ENCODE peak calls at places on chromosomes 6 and 20, in nine cellular contexts. One of them, this sample, is unnamed.

GRCh38 chr6:6004147-6004995 is 2.4 kb downstream of the NRN1 start:
- DNase-seq in activated naive CD8-positive, alpha-beta T cell treated with anti-CD3 and anti-CD28 coated beads for 36 hours: no peak
- DNase-seq in pulmonary artery endothelial cell: no peak
- DNase-seq in GF-D8: no peak
- DNase-seq in progenitor cell of endocrine pancreas: no peak
- DNase-seq in frontal cortex: peak; percentile 41
- DNase-seq in ELR: no peak
- DNase-seq in foreskin fibroblast: no peak
- DNase-seq in endothelial cell of umbilical vein: peak; percentile 61
- DNase-seq in this sample: no peak

GRCh38 chr20:52191132-52191435 is 495 bp downstream of the ZFP64 start:
- DNase-seq in pulmonary artery endothelial cell: no peak
- DNase-seq in endothelial cell of umbilical vein: no peak
- DNase-seq in foreskin fibroblast: peak; percentile 78
- DNase-seq in frontal cortex: no peak
- DNase-seq in ELR: peak; percentile 67
- DNase-seq in progenitor cell of endocrine pancreas: no peak
- DNase-seq in activated naive CD8-positive, alpha-beta T cell treated with anti-CD3 and anti-CD28 coated beads for 36 hours: no peak
- DNase-seq in GF-D8: no peak
- DNase-seq in this sample: no peak

GRCh38 chr6:136192917-136193316 is 57.2 kb downstream of the MTFR2 start:
- DNase-seq in GF-D8: no peak
- DNase-seq in endothelial cell of umbilical vein: no peak
- DNase-seq in frontal cortex: no peak
- DNase-seq in progenitor cell of endocrine pancreas: no peak
- DNase-seq in pulmonary artery endothelial cell: no peak
- DNase-seq in foreskin fibroblast: no peak
- DNase-seq in ELR: no peak
- DNase-seq in activated naive CD8-positive, alpha-beta T cell treated with anti-CD3 and anti-CD28 coated beads for 36 hours: no peak
- DNase-seq in this sample: no peak

GRCh38 chr20:49905415-49906091 is 9.8 kb downstream of the SPATA2 start:
- DNase-seq in pulmonary artery endothelial cell: no peak
- DNase-seq in progenitor cell of endocrine pancreas: no peak
- DNase-seq in activated naive CD8-positive, alpha-beta T cell treated with anti-CD3 and anti-CD28 coated beads for 36 hours: no peak
- DNase-seq in foreskin fibroblast: no peak
- DNase-seq in endothelial cell of umbilical vein: no peak
- DNase-seq in ELR: no peak
- DNase-seq in GF-D8: no peak
- DNase-seq in frontal cortex: no peak
- DNase-seq in this sample: no peak

GRCh38 chr6:25007269-25007699 is 71.5 kb upstream of the RIPOR2 start:
- DNase-seq in GF-D8: no peak
- DNase-seq in progenitor cell of endocrine pancreas: no peak
- DNase-seq in foreskin fibroblast: no peak
- DNase-seq in ELR: no peak
- DNase-seq in pulmonary artery endothelial cell: no peak
- DNase-seq in activated naive CD8-positive, alpha-beta T cell treated with anti-CD3 and anti-CD28 coated beads for 36 hours: peak; percentile 54
- DNase-seq in frontal cortex: no peak
- DNase-seq in endothelial cell of umbilical vein: no peak
- DNase-seq in this sample: no peak

GRCh38 chr6:6680524-6680923 is 92.0 kb downstream of the LY86 start:
- DNase-seq in activated naive CD8-positive, alpha-beta T cell treated with anti-CD3 and anti-CD28 coated beads for 36 hours: no peak
- DNase-seq in GF-D8: no peak
- DNase-seq in ELR: no peak
- DNase-seq in foreskin fibroblast: peak; percentile 16
- DNase-seq in pulmonary artery endothelial cell: no peak
- DNase-seq in endothelial cell of umbilical vein: no peak
- DNase-seq in frontal cortex: no peak
- DNase-seq in progenitor cell of endocrine pancreas: no peak
- DNase-seq in this sample: no peak

GRCh38 chr6:102774326-102774725 is 1380.8 kb downstream of the GRIK2 start:
- DNase-seq in frontal cortex: no peak
- DNase-seq in foreskin fibroblast: no peak
- DNase-seq in progenitor cell of endocrine pancreas: no peak
- DNase-seq in pulmonary artery endothelial cell: no peak
- DNase-seq in endothelial cell of umbilical vein: no peak
- DNase-seq in GF-D8: no peak
- DNase-seq in ELR: peak; percentile 18
- DNase-seq in activated naive CD8-positive, alpha-beta T cell treated with anti-CD3 and anti-CD28 coated beads for 36 hours: no peak
- DNase-seq in this sample: no peak

GRCh38 chr6:139549561-139550070 is 175.2 kb upstream of the CITED2 start:
- DNase-seq in ELR: peak; percentile 26
- DNase-seq in endothelial cell of umbilical vein: no peak
- DNase-seq in pulmonary artery endothelial cell: no peak
- DNase-seq in activated naive CD8-positive, alpha-beta T cell treated with anti-CD3 and anti-CD28 coated beads for 36 hours: no peak
- DNase-seq in progenitor cell of endocrine pancreas: no peak
- DNase-seq in frontal cortex: no peak
- DNase-seq in GF-D8: no peak
- DNase-seq in foreskin fibroblast: peak; percentile 38
- DNase-seq in this sample: no peak

GRCh38 chr6:131685266-131685780 is 15.9 kb downstream of the OR2A4 start:
- DNase-seq in progenitor cell of endocrine pancreas: no peak
- DNase-seq in foreskin fibroblast: no peak
- DNase-seq in endothelial cell of umbilical vein: no peak
- DNase-seq in frontal cortex: no peak
- DNase-seq in pulmonary artery endothelial cell: no peak
- DNase-seq in activated naive CD8-positive, alpha-beta T cell treated with anti-CD3 and anti-CD28 coated beads for 36 hours: peak; percentile 20
- DNase-seq in ELR: no peak
- DNase-seq in GF-D8: no peak
- DNase-seq in this sample: no peak

GRCh38 chr20:63071541-63072181 is 64.9 kb upstream of the BHLHE23 start:
- DNase-seq in pulmonary artery endothelial cell: no peak
- DNase-seq in endothelial cell of umbilical vein: no peak
- DNase-seq in GF-D8: no peak
- DNase-seq in frontal cortex: no peak
- DNase-seq in foreskin fibroblast: peak; percentile 82
- DNase-seq in activated naive CD8-positive, alpha-beta T cell treated with anti-CD3 and anti-CD28 coated beads for 36 hours: no peak
- DNase-seq in ELR: peak; percentile 94
- DNase-seq in progenitor cell of endocrine pancreas: no peak
- DNase-seq in this sample: peak; percentile 34

GRCh38 chr6:43644940-43645612 is at the start of gene RSPH9:
- DNase-seq in activated naive CD8-positive, alpha-beta T cell treated with anti-CD3 and anti-CD28 coated beads for 36 hours: peak; percentile 74
- DNase-seq in pulmonary artery endothelial cell: no peak
- DNase-seq in endothelial cell of umbilical vein: peak; percentile 48
- DNase-seq in progenitor cell of endocrine pancreas: peak; percentile 34
- DNase-seq in GF-D8: no peak
- DNase-seq in frontal cortex: no peak
- DNase-seq in ELR: peak; percentile 58
- DNase-seq in foreskin fibroblast: peak; percentile 88
- DNase-seq in this sample: peak; percentile 77

GRCh38 chr6:134908906-134909516 is 40.9 kb downstream of the ALDH8A1 start:
- DNase-seq in pulmonary artery endothelial cell: peak; percentile 48
- DNase-seq in frontal cortex: no peak
- DNase-seq in ELR: peak; percentile 96
- DNase-seq in endothelial cell of umbilical vein: peak; percentile 68
- DNase-seq in activated naive CD8-positive, alpha-beta T cell treated with anti-CD3 and anti-CD28 coated beads for 36 hours: no peak
- DNase-seq in progenitor cell of endocrine pancreas: no peak
- DNase-seq in GF-D8: no peak
- DNase-seq in foreskin fibroblast: peak; percentile 98
- DNase-seq in this sample: no peak

GRCh38 chr6:9204171-9204570 is 768.8 kb upstream of the SLC35B3 start:
- DNase-seq in frontal cortex: no peak
- DNase-seq in foreskin fibroblast: peak; percentile 95
- DNase-seq in GF-D8: no peak
- DNase-seq in ELR: peak; percentile 92
- DNase-seq in pulmonary artery endothelial cell: peak; percentile 64
- DNase-seq in activated naive CD8-positive, alpha-beta T cell treated with anti-CD3 and anti-CD28 coated beads for 36 hours: no peak
- DNase-seq in progenitor cell of endocrine pancreas: no peak
- DNase-seq in endothelial cell of umbilical vein: peak; percentile 41
- DNase-seq in this sample: no peak

GRCh38 chr6:80223743-80224212 is 117.3 kb downstream of the BCKDHB start:
- DNase-seq in progenitor cell of endocrine pancreas: no peak
- DNase-seq in frontal cortex: no peak
- DNase-seq in pulmonary artery endothelial cell: no peak
- DNase-seq in activated naive CD8-positive, alpha-beta T cell treated with anti-CD3 and anti-CD28 coated beads for 36 hours: no peak
- DNase-seq in endothelial cell of umbilical vein: no peak
- DNase-seq in GF-D8: no peak
- DNase-seq in foreskin fibroblast: peak; percentile 60
- DNase-seq in ELR: no peak
- DNase-seq in this sample: no peak

GRCh38 chr6:116070990-116071389 is 10.3 kb upstream of the FRK start:
- DNase-seq in GF-D8: no peak
- DNase-seq in progenitor cell of endocrine pancreas: no peak
- DNase-seq in foreskin fibroblast: peak; percentile 16
- DNase-seq in endothelial cell of umbilical vein: no peak
- DNase-seq in pulmonary artery endothelial cell: no peak
- DNase-seq in activated naive CD8-positive, alpha-beta T cell treated with anti-CD3 and anti-CD28 coated beads for 36 hours: no peak
- DNase-seq in ELR: peak; percentile 49
- DNase-seq in frontal cortex: no peak
- DNase-seq in this sample: no peak

GRCh38 chr6:6631526-6632276 is 43.2 kb downstream of the LY86 start:
- DNase-seq in endothelial cell of umbilical vein: no peak
- DNase-seq in activated naive CD8-positive, alpha-beta T cell treated with anti-CD3 and anti-CD28 coated beads for 36 hours: no peak
- DNase-seq in GF-D8: peak; percentile 71
- DNase-seq in progenitor cell of endocrine pancreas: no peak
- DNase-seq in foreskin fibroblast: peak; percentile 46
- DNase-seq in pulmonary artery endothelial cell: no peak
- DNase-seq in ELR: no peak
- DNase-seq in frontal cortex: no peak
- DNase-seq in this sample: no peak

GRCh38 chr6:166736606-166737005 is 109.6 kb upstream of the RPS6KA2 start:
- DNase-seq in progenitor cell of endocrine pancreas: no peak
- DNase-seq in frontal cortex: no peak
- DNase-seq in activated naive CD8-positive, alpha-beta T cell treated with anti-CD3 and anti-CD28 coated beads for 36 hours: no peak
- DNase-seq in foreskin fibroblast: peak; percentile 70
- DNase-seq in GF-D8: no peak
- DNase-seq in pulmonary artery endothelial cell: peak; percentile 73
- DNase-seq in ELR: peak; percentile 66
- DNase-seq in endothelial cell of umbilical vein: peak; percentile 89
- DNase-seq in this sample: no peak

GRCh38 chr6:18465410-18466154 is 78.4 kb downstream of the RNF144B start:
- DNase-seq in frontal cortex: no peak
- DNase-seq in ELR: no peak
- DNase-seq in activated naive CD8-positive, alpha-beta T cell treated with anti-CD3 and anti-CD28 coated beads for 36 hours: no peak
- DNase-seq in endothelial cell of umbilical vein: no peak
- DNase-seq in pulmonary artery endothelial cell: no peak
- DNase-seq in foreskin fibroblast: no peak
- DNase-seq in GF-D8: no peak
- DNase-seq in progenitor cell of endocrine pancreas: no peak
- DNase-seq in this sample: peak; percentile 79

GRCh38 chr6:6474170-6474920 is 114.2 kb upstream of the LY86 start:
- DNase-seq in endothelial cell of umbilical vein: no peak
- DNase-seq in foreskin fibroblast: no peak
- DNase-seq in progenitor cell of endocrine pancreas: no peak
- DNase-seq in GF-D8: no peak
- DNase-seq in frontal cortex: no peak
- DNase-seq in pulmonary artery endothelial cell: no peak
- DNase-seq in ELR: no peak
- DNase-seq in activated naive CD8-positive, alpha-beta T cell treated with anti-CD3 and anti-CD28 coated beads for 36 hours: no peak
- DNase-seq in this sample: peak; percentile 15

GRCh38 chr20:5774438-5774837 is 24.2 kb downstream of the SHLD1 start:
- DNase-seq in ELR: no peak
- DNase-seq in pulmonary artery endothelial cell: no peak
- DNase-seq in activated naive CD8-positive, alpha-beta T cell treated with anti-CD3 and anti-CD28 coated beads for 36 hours: no peak
- DNase-seq in endothelial cell of umbilical vein: no peak
- DNase-seq in GF-D8: no peak
- DNase-seq in frontal cortex: no peak
- DNase-seq in foreskin fibroblast: no peak
- DNase-seq in progenitor cell of endocrine pancreas: no peak
- DNase-seq in this sample: no peak

GRCh38 chr20:25407311-25408169 is at the start of gene GINS1:
- DNase-seq in progenitor cell of endocrine pancreas: peak; percentile 91
- DNase-seq in activated naive CD8-positive, alpha-beta T cell treated with anti-CD3 and anti-CD28 coated beads for 36 hours: peak; percentile 88
- DNase-seq in endothelial cell of umbilical vein: peak; percentile 90
- DNase-seq in GF-D8: peak; percentile 70
- DNase-seq in foreskin fibroblast: peak; percentile 94
- DNase-seq in frontal cortex: peak; percentile 70
- DNase-seq in pulmonary artery endothelial cell: peak; percentile 44
- DNase-seq in ELR: peak; percentile 92
- DNase-seq in this sample: peak; percentile 94

GRCh38 chr20:13913517-13913916 is 76.9 kb downstream of the SEL1L2 start:
- DNase-seq in endothelial cell of umbilical vein: no peak
- DNase-seq in foreskin fibroblast: peak; percentile 4
- DNase-seq in frontal cortex: no peak
- DNase-seq in pulmonary artery endothelial cell: no peak
- DNase-seq in progenitor cell of endocrine pancreas: no peak
- DNase-seq in activated naive CD8-positive, alpha-beta T cell treated with anti-CD3 and anti-CD28 coated beads for 36 hours: no peak
- DNase-seq in GF-D8: no peak
- DNase-seq in ELR: no peak
- DNase-seq in this sample: no peak

GRCh38 chr6:6832439-6832838 is 243.9 kb downstream of the LY86 start:
- DNase-seq in pulmonary artery endothelial cell: no peak
- DNase-seq in GF-D8: no peak
- DNase-seq in foreskin fibroblast: no peak
- DNase-seq in progenitor cell of endocrine pancreas: no peak
- DNase-seq in ELR: no peak
- DNase-seq in frontal cortex: no peak
- DNase-seq in endothelial cell of umbilical vein: no peak
- DNase-seq in activated naive CD8-positive, alpha-beta T cell treated with anti-CD3 and anti-CD28 coated beads for 36 hours: no peak
- DNase-seq in this sample: no peak

GRCh38 chr6:36724514-36725385 is 27.1 kb downstream of the RAB44 start:
- DNase-seq in pulmonary artery endothelial cell: no peak
- DNase-seq in activated naive CD8-positive, alpha-beta T cell treated with anti-CD3 and anti-CD28 coated beads for 36 hours: peak; percentile 38
- DNase-seq in GF-D8: no peak
- DNase-seq in ELR: peak; percentile 81
- DNase-seq in endothelial cell of umbilical vein: peak; percentile 73
- DNase-seq in frontal cortex: peak; percentile 54
- DNase-seq in progenitor cell of endocrine pancreas: peak; percentile 41
- DNase-seq in foreskin fibroblast: peak; percentile 81
- DNase-seq in this sample: peak; percentile 42

GRCh38 chr6:46407785-46408530 is 83.3 kb downstream of the RCAN2 start:
- DNase-seq in activated naive CD8-positive, alpha-beta T cell treated with anti-CD3 and anti-CD28 coated beads for 36 hours: no peak
- DNase-seq in foreskin fibroblast: peak; percentile 18
- DNase-seq in endothelial cell of umbilical vein: no peak
- DNase-seq in pulmonary artery endothelial cell: no peak
- DNase-seq in frontal cortex: no peak
- DNase-seq in GF-D8: no peak
- DNase-seq in progenitor cell of endocrine pancreas: no peak
- DNase-seq in ELR: no peak
- DNase-seq in this sample: no peak

GRCh38 chr20:17809714-17810631 is 110.2 kb downstream of the BANF2 start:
- DNase-seq in endothelial cell of umbilical vein: no peak
- DNase-seq in progenitor cell of endocrine pancreas: no peak
- DNase-seq in foreskin fibroblast: peak; percentile 48
- DNase-seq in frontal cortex: no peak
- DNase-seq in pulmonary artery endothelial cell: no peak
- DNase-seq in activated naive CD8-positive, alpha-beta T cell treated with anti-CD3 and anti-CD28 coated beads for 36 hours: no peak
- DNase-seq in ELR: peak; percentile 6
- DNase-seq in GF-D8: no peak
- DNase-seq in this sample: no peak

GRCh38 chr6:21915707-21916399 is 322.3 kb downstream of the SOX4 start:
- DNase-seq in GF-D8: no peak
- DNase-seq in progenitor cell of endocrine pancreas: no peak
- DNase-seq in endothelial cell of umbilical vein: no peak
- DNase-seq in foreskin fibroblast: peak; percentile 31
- DNase-seq in activated naive CD8-positive, alpha-beta T cell treated with anti-CD3 and anti-CD28 coated beads for 36 hours: no peak
- DNase-seq in frontal cortex: no peak
- DNase-seq in ELR: peak; percentile 12
- DNase-seq in pulmonary artery endothelial cell: no peak
- DNase-seq in this sample: no peak

GRCh38 chr6:148525453-148525852 is 182.8 kb downstream of the SASH1 start:
- DNase-seq in foreskin fibroblast: peak; percentile 74
- DNase-seq in progenitor cell of endocrine pancreas: no peak
- DNase-seq in frontal cortex: no peak
- DNase-seq in GF-D8: no peak
- DNase-seq in pulmonary artery endothelial cell: no peak
- DNase-seq in ELR: peak; percentile 91
- DNase-seq in endothelial cell of umbilical vein: no peak
- DNase-seq in activated naive CD8-positive, alpha-beta T cell treated with anti-CD3 and anti-CD28 coated beads for 36 hours: no peak
- DNase-seq in this sample: no peak

GRCh38 chr20:36333841-36334240 is 27.7 kb downstream of the DLGAP4 start:
- DNase-seq in ELR: no peak
- DNase-seq in progenitor cell of endocrine pancreas: no peak
- DNase-seq in pulmonary artery endothelial cell: no peak
- DNase-seq in GF-D8: no peak
- DNase-seq in frontal cortex: no peak
- DNase-seq in endothelial cell of umbilical vein: no peak
- DNase-seq in activated naive CD8-positive, alpha-beta T cell treated with anti-CD3 and anti-CD28 coated beads for 36 hours: no peak
- DNase-seq in foreskin fibroblast: no peak
- DNase-seq in this sample: no peak

GRCh38 chr6:87714093-87714809 is 12.2 kb upstream of the AKIRIN2 start:
- DNase-seq in progenitor cell of endocrine pancreas: no peak
- DNase-seq in activated naive CD8-positive, alpha-beta T cell treated with anti-CD3 and anti-CD28 coated beads for 36 hours: no peak
- DNase-seq in ELR: peak; percentile 90
- DNase-seq in endothelial cell of umbilical vein: peak; percentile 66
- DNase-seq in foreskin fibroblast: peak; percentile 80
- DNase-seq in GF-D8: peak; percentile 26
- DNase-seq in pulmonary artery endothelial cell: no peak
- DNase-seq in frontal cortex: no peak
- DNase-seq in this sample: no peak

GRCh38 chr6:37637562-37638413 is 59.9 kb downstream of the MDGA1 start:
- DNase-seq in foreskin fibroblast: no peak
- DNase-seq in progenitor cell of endocrine pancreas: no peak
- DNase-seq in GF-D8: no peak
- DNase-seq in pulmonary artery endothelial cell: no peak
- DNase-seq in endothelial cell of umbilical vein: no peak
- DNase-seq in frontal cortex: no peak
- DNase-seq in ELR: no peak
- DNase-seq in activated naive CD8-positive, alpha-beta T cell treated with anti-CD3 and anti-CD28 coated beads for 36 hours: no peak
- DNase-seq in this sample: no peak

This sample was measured in NCI-H1930.